ENCODE peak calls at places on chromosomes 11 and 22, in five cellular contexts. X is fibroblast of villous mesenchyme, F is heart right ventricle, C is A549, N is left lung. O is an unnamed sample.

GRCh38 chr11:33006010-33006409 is 9.7 kb upstream of the DEPDC7 start:
- DNase-seq in F (no peak), X (no peak), N (no peak), C (no peak), O (no peak)

GRCh38 chr11:115423728-115424459 is 80.3 kb downstream of the CADM1 start:
- DNase-seq in C (no peak), X (no peak), F (no peak), N (no peak), O (no peak)

GRCh38 chr11:86442420-86442819 is 67.7 kb downstream of the CCDC81 start:
- DNase-seq in F (no peak), N (no peak), C (no peak), X (peak), O (peak)

GRCh38 chr22:48627203-48627602 is 1200.5 kb downstream of the BRD1 start:
- DNase-seq in X (no peak), C (no peak), F (no peak), N (no peak), O (no peak)

GRCh38 chr22:22235564-22235963 is 9.0 kb upstream of the VPREB1 start:
- DNase-seq in F (no peak), N (no peak), C (no peak), X (peak), O (peak)

GRCh38 chr22:21688341-21688705 is 22.5 kb downstream of the PPIL2 start:
- DNase-seq in C (no peak), X (no peak), N (no peak), F (no peak), O (no peak)

GRCh38 chr11:14309425-14310192 is 49.4 kb downstream of the RRAS2 start:
- DNase-seq in X (no peak), C (no peak), F (no peak), N (no peak), O (no peak)

GRCh38 chr11:77559686-77560425 is 29.9 kb upstream of the AQP11 start:
- DNase-seq in C (peak), F (no peak), X (peak), N (no peak), O (peak)

GRCh38 chr11:86632499-86633269 is 39.7 kb downstream of the ME3 start:
- DNase-seq in C (peak), X (peak), N (peak), F (no peak), O (peak)

GRCh38 chr11:27193434-27194225 is 153.0 kb downstream of the BBOX1 start:
- DNase-seq in N (no peak), X (no peak), F (no peak), C (no peak), O (no peak)

GRCh38 chr11:75800136-75800675 is 14.8 kb upstream of the UVRAG start:
- DNase-seq in F (no peak), N (no peak), X (no peak), C (no peak), O (no peak)

GRCh38 chr11:121393855-121394254 is 58.3 kb upstream of the SORL1 start:
- DNase-seq in C (no peak), N (no peak), X (no peak), F (no peak), O (no peak)

GRCh38 chr11:125078016-125078415 is 14.9 kb downstream of the SLC37A2 start:
- DNase-seq in N (no peak), C (no peak), X (no peak), F (no peak), O (no peak)

GRCh38 chr22:23556026-23556620 is 24.0 kb downstream of the IGLL1 start:
- DNase-seq in N (no peak), C (no peak), X (no peak), F (no peak), O (no peak)

GRCh38 chr11:113378013-113378412 is 9.6 kb upstream of the ANKK1 start:
- DNase-seq in X (no peak), N (no peak), C (no peak), F (no peak), O (no peak)

GRCh38 chr11:6377902-6378694 is 12.2 kb upstream of the SMPD1 start:
- DNase-seq in N (no peak), F (no peak), X (no peak), C (no peak), O (no peak)

GRCh38 chr11:35142481-35143207 is 3.7 kb downstream of the CD44 start:
- DNase-seq in N (no peak), X (no peak), C (no peak), F (no peak), O (no peak)

GRCh38 chr11:102393272-102393730 is 46.3 kb downstream of the BIRC2 start:
- DNase-seq in F (no peak), X (no peak), N (no peak), C (no peak), O (no peak)

GRCh38 chr11:102396708-102397563 is 49.9 kb downstream of the BIRC2 start:
- DNase-seq in C (no peak), N (no peak), F (no peak), X (peak), O (no peak)

GRCh38 chr11:102399189-102399588 is 52.2 kb downstream of the BIRC2 start:
- DNase-seq in N (no peak), F (no peak), X (no peak), C (no peak), O (no peak)

GRCh38 chr11:102398297-102398696 is 51.3 kb downstream of the BIRC2 start:
- DNase-seq in C (no peak), X (no peak), N (no peak), F (no peak), O (no peak)

DNA sequence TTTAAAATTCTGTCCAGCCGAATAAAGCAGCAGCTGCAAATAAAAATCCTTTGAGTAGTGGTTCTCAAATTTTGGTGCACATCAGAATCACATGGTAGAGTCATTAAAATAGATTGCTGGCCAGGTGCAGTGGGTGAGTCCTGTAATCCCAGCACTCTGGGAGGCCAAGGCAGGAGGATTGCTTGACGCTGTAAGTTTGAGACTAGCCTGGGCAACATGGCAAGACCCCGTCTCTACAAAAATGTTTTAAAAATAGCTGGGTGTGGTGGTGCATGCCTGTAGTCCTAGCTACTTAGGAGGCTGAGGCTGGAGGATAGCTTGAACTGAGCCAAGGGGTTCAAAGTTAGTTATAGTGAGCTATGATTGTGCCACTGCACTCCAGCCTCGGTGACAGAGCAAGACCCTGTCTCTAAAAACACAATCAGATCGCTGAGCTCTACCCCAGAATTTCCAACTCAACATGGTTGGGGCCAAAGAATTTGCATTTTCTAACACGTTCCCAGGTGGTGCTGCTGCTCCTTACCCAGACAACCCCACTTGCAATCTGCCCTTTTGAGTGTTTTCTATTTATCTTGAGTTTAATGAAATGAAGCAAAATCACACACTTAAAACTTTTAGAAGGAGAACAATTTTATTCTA is 48.8 kb downstream of the BIRC2 start:
- DNase-seq in N (no peak), C (no peak), X (no peak), F (no peak), O (no peak)
- TF ChIP-seq CTCF in N (no peak), C (no peak), X (no peak), F (no peak), O (no peak)

DNA sequence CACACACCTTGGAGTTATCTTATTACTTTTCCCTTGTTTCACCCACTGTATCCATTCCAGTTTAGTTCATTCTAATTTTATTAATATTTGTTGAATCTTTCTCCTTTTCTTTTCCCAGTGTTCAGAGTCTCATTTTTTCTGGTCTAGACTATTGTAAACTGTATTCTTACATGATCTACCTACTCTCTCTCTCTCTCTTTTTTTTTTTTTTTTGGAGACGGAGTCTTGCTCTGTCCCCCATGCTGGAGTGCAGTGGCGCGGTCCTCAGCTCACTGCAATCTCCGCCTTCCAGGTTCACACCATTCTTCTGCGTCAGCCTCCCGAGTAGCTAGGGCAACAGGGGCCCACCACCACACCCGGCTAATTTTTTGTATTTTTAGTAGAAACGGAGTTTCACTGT is 2.1 kb downstream of the ANKRD42 start:
- DNase-seq in N (no peak), F (no peak), C (no peak), X (no peak), O (no peak)
- H3K4me3 ChIP-seq in N (no peak), F (no peak), C (no peak), X (peak), O (no peak)

GRCh38 chr11:120335928-120336640 is at the start of gene ARHGEF12:
- DNase-seq in C (peak), X (peak), F (peak), N (peak), O (peak)
- TF ChIP-seq CTCF in C (peak), X (peak), F (peak), N (no peak), O (peak)

GRCh38 chr11:65779919-65780769 is 632 bp downstream of the AP5B1 start:
- DNase-seq in X (peak), N (peak), F (peak), C (peak), O (peak)

GRCh38 chr11:65782816-65783228 is 2.0 kb upstream of the AP5B1 start:
- DNase-seq in X (no peak), C (no peak), F (no peak), N (no peak), O (no peak)

GRCh38 chr11:65780770-65781151 is at the start of gene AP5B1:
- DNase-seq in N (no peak), C (peak), X (peak), F (peak), O (peak)

GRCh38 chr11:65781962-65782815 is 1.4 kb upstream of the AP5B1 start:
- DNase-seq in N (no peak), F (no peak), C (no peak), X (no peak), O (no peak)

DNA sequence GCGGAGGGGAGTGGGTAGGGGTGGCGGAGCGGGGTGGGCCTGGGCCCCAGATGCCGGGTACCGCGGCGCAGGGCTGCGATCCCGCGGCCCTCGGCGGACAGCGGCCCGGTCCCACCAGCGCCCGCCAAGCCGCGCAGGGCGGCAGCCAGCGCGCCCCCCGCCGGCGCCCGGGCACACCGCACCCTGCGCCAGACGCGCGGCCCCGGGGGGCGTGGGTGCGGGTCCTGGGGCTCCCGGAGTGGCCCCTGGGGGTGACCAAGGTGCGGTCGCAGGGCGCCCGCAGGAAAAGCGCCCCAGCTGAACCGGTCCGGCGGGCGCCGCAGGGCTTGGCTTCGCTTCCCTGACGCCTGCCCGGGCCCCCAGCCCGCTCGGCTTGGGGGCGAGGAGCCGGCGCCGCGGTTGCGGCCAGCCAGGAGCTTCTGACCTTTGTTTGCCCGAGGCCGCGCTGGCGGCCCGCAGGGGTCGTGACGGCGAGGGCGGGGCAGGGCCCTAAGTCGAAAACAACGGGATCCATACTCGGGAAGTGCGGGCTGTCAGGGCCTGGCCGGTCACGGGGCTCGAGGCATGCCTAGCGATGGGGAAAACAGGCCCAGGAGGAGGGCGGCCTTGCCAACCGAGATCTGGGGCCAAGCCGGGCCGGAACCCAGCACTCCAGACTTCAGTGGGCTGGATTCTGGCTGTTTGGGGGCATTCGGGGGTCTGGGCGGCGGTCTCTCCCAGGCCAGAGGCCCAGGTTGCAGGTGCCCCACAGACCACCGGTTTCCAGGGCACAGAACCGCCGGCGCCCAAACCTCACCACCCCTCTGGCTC is 581 bp upstream of the AP5B1 start:
- DNase-seq in F (no peak), C (peak), N (no peak), X (no peak), O (no peak)
- H3K4me3 ChIP-seq in F (peak), C (peak), N (peak), X (peak), O (peak)

DNA sequence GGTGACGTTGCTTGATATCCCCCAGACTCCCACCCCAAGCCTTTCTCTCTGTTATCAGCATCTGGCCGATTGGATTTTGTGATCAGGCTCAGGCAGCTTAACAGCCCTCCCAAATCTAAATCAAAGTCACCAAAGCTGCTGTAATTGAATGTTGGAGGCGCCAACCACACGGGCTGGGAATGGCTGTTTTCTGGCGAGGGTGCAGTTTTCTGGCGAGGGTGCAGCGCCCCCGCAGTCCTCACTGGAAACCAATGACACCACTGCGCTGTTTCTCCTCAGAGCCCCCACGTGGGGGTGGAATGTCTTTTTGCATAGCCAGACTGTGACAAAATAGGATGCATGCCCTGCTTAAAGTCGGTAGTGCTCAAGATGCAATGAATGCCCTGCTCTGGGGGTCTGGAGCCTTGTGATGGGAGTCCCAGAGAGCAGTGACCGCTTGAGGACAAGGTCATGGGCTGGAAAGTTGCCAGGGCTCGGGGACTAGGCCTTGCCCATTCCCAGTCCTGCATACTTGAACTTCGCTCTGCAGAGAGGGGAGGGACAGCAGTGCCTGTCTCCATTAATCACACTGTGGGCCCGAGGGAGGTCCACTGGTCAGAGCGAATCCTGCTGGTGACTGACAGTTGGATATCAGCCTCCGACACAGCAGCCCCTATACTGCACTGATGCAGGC is 105.3 kb downstream of the MORC2 start:
- DNase-seq in F (no peak), X (no peak), N (no peak), C (no peak), O (no peak)
- TF ChIP-seq CTCF in F (no peak), X (no peak), N (no peak), C (no peak), O (no peak)

DNA sequence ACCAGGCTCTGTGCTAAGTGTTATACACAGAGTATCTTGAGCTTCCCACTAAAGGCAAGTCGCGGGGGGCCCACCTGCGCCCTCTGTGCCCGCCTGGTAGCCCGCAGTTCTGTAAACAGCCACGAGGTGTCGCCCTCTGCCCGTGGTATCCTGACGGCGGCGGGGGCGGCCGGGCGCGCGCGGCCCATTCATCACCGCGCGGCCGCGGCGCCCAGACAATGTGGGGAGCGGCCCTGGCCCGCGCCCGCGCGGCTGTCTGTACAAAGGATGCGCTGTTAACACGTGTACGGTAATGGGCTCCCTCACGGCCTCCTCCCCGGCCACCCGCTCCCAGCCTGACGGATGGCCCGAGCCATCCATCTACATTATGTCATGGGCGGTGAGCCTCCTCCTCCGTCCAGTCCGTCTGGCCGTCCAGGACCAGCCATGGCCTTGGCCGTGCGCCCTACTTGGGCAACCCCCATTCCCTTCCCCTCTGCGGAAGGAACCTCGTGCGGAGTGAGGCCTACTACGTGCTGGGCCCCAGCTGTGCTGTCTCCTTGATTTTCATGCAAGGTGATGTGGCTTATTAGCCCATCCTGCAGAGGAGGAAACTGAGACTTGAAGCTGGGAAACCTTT is 99.4 kb downstream of the MIAT start:
- DNase-seq in X (peak), C (no peak), N (peak), F (peak), O (peak)
- H3K4me3 ChIP-seq in X (peak), C (no peak), N (no peak), F (no peak), O (peak)

GRCh38 chr22:19476023-19476422 is 3.0 kb downstream of the UFD1 start:
- DNase-seq in C (no peak), N (no peak), F (no peak), X (no peak), O (no peak)

GRCh38 chr22:19472233-19472632 is 6.8 kb downstream of the UFD1 start:
- DNase-seq in F (no peak), X (no peak), C (no peak), N (no peak), O (no peak)

GRCh38 chr22:19470010-19470409 is 9.0 kb downstream of the UFD1 start:
- DNase-seq in N (no peak), X (no peak), F (no peak), C (no peak), O (no peak)

GRCh38 chr22:19471572-19471971 is 7.4 kb downstream of the UFD1 start:
- DNase-seq in C (no peak), F (no peak), N (no peak), X (no peak), O (no peak)

GRCh38 chr22:19473578-19473977 is 5.4 kb downstream of the UFD1 start:
- DNase-seq in X (no peak), C (no peak), F (no peak), N (no peak), O (peak)
- TF ChIP-seq CTCF in X (peak), C (no peak), F (no peak), N (no peak), O (peak)

GRCh38 chr22:45162531-45162930 is 1.2 kb upstream of the NUP50 start:
- DNase-seq in N (no peak), F (no peak), X (peak), C (no peak), O (no peak)
- H3K4me3 ChIP-seq in N (peak), F (peak), X (peak), C (peak), O (peak)

GRCh38 chr11:123559418-123559817 is 95.0 kb downstream of the SCN3B start:
- DNase-seq in F (no peak), C (no peak), X (no peak), N (no peak), O (peak)
- TF ChIP-seq CTCF in F (no peak), C (no peak), X (peak), N (no peak), O (peak)